ENCODE peak calls at places on chromosomes 6 and 20, in nine cellular contexts. One of them, this sample, is unnamed. For H3K9me3 and H3K4me1, the result is how much of the 10 kb centered on the place peaks cover.

GRCh38 chr20:25360631-25361286 is 29.9 kb downstream of the ABHD12 start:
- DNase-seq in cardiac muscle cell: no peak
- DNase-seq in heart right ventricle: no peak
- DNase-seq in heart left ventricle: no peak
- DNase-seq in HCT116: no peak
- DNase-seq in aorta: no peak
- DNase-seq in adrenal gland: no peak
- DNase-seq in upper lobe of left lung: no peak
- DNase-seq in SJCRH30: peak
- DNase-seq in this sample: no peak

GRCh38 chr20:47974234-47974878 is 189.1 kb upstream of the SULF2 start:
- DNase-seq in adrenal gland: no peak
- DNase-seq in aorta: no peak
- DNase-seq in heart right ventricle: no peak
- DNase-seq in cardiac muscle cell: no peak
- DNase-seq in SJCRH30: no peak
- DNase-seq in upper lobe of left lung: no peak
- DNase-seq in heart left ventricle: no peak
- DNase-seq in HCT116: no peak
- DNase-seq in this sample: no peak

GRCh38 chr6:161198176-161198575 is 75.7 kb downstream of the AGPAT4 start:
- DNase-seq in cardiac muscle cell: no peak
- DNase-seq in HCT116: no peak
- DNase-seq in heart left ventricle: no peak
- DNase-seq in aorta: no peak
- DNase-seq in upper lobe of left lung: no peak
- DNase-seq in SJCRH30: no peak
- DNase-seq in heart right ventricle: no peak
- DNase-seq in adrenal gland: no peak
- DNase-seq in this sample: no peak

GRCh38 chr6:2920671-2921112 is 17.6 kb upstream of the SERPINB9 start:
- DNase-seq in HCT116: no peak
- DNase-seq in upper lobe of left lung: no peak
- DNase-seq in adrenal gland: no peak
- DNase-seq in heart left ventricle: no peak
- DNase-seq in SJCRH30: no peak
- DNase-seq in cardiac muscle cell: no peak
- DNase-seq in aorta: no peak
- DNase-seq in heart right ventricle: no peak
- DNase-seq in this sample: no peak

GRCh38 chr6:96816182-96816888 is 20.9 kb downstream of the GPR63 start:
- DNase-seq in heart left ventricle: no peak
- DNase-seq in SJCRH30: peak
- DNase-seq in cardiac muscle cell: peak
- DNase-seq in adrenal gland: no peak
- DNase-seq in upper lobe of left lung: no peak
- DNase-seq in heart right ventricle: no peak
- DNase-seq in aorta: no peak
- DNase-seq in HCT116: no peak
- DNase-seq in this sample: no peak

GRCh38 chr20:21546355-21546754 is 32.5 kb upstream of the NKX2-2 start:
- DNase-seq in HCT116: no peak
- DNase-seq in heart right ventricle: no peak
- DNase-seq in upper lobe of left lung: no peak
- DNase-seq in cardiac muscle cell: no peak
- DNase-seq in aorta: no peak
- DNase-seq in SJCRH30: no peak
- DNase-seq in heart left ventricle: no peak
- DNase-seq in adrenal gland: no peak
- DNase-seq in this sample: no peak

GRCh38 chr6:8182857-8183256 is 80.5 kb upstream of the EEF1E1 start:
- DNase-seq in heart right ventricle: peak
- DNase-seq in aorta: no peak
- DNase-seq in adrenal gland: no peak
- DNase-seq in SJCRH30: peak
- DNase-seq in HCT116: no peak
- DNase-seq in cardiac muscle cell: no peak
- DNase-seq in upper lobe of left lung: no peak
- DNase-seq in heart left ventricle: no peak
- DNase-seq in this sample: no peak

GRCh38 chr20:43040427-43040826 is 149.3 kb downstream of the PTPRT start:
- DNase-seq in heart left ventricle: no peak
- DNase-seq in cardiac muscle cell: peak
- DNase-seq in adrenal gland: no peak
- DNase-seq in HCT116: no peak
- DNase-seq in heart right ventricle: no peak
- DNase-seq in aorta: no peak
- DNase-seq in upper lobe of left lung: no peak
- DNase-seq in SJCRH30: peak
- DNase-seq in this sample: no peak

GRCh38 chr6:25127433-25127832 is 151.7 kb upstream of the CARMIL1 start:
- DNase-seq in cardiac muscle cell: no peak
- DNase-seq in adrenal gland: no peak
- DNase-seq in heart right ventricle: no peak
- DNase-seq in heart left ventricle: no peak
- DNase-seq in aorta: no peak
- DNase-seq in upper lobe of left lung: no peak
- DNase-seq in SJCRH30: no peak
- DNase-seq in HCT116: no peak
- DNase-seq in this sample: no peak

GRCh38 chr6:168647271-168647670 is 206.3 kb downstream of the SMOC2 start:
- DNase-seq in upper lobe of left lung: no peak
- DNase-seq in heart right ventricle: no peak
- DNase-seq in SJCRH30: peak
- DNase-seq in adrenal gland: no peak
- DNase-seq in aorta: no peak
- DNase-seq in HCT116: no peak
- DNase-seq in cardiac muscle cell: no peak
- DNase-seq in heart left ventricle: no peak
- DNase-seq in this sample: no peak

GRCh38 chr6:168648730-168649129 is 207.7 kb downstream of the SMOC2 start:
- DNase-seq in HCT116: no peak
- DNase-seq in aorta: no peak
- DNase-seq in heart right ventricle: no peak
- DNase-seq in cardiac muscle cell: no peak
- DNase-seq in upper lobe of left lung: no peak
- DNase-seq in adrenal gland: no peak
- DNase-seq in SJCRH30: no peak
- DNase-seq in heart left ventricle: no peak
- DNase-seq in this sample: no peak

GRCh38 chr6:168648240-168648639 is 207.3 kb downstream of the SMOC2 start:
- DNase-seq in aorta: no peak
- DNase-seq in heart right ventricle: peak
- DNase-seq in cardiac muscle cell: no peak
- DNase-seq in HCT116: no peak
- DNase-seq in adrenal gland: no peak
- DNase-seq in heart left ventricle: no peak
- DNase-seq in SJCRH30: peak
- DNase-seq in upper lobe of left lung: peak
- DNase-seq in this sample: no peak

GRCh38 chr6:168649209-168649608 is 208.2 kb downstream of the SMOC2 start:
- DNase-seq in heart right ventricle: no peak
- DNase-seq in aorta: no peak
- DNase-seq in heart left ventricle: no peak
- DNase-seq in SJCRH30: no peak
- DNase-seq in HCT116: no peak
- DNase-seq in cardiac muscle cell: no peak
- DNase-seq in adrenal gland: no peak
- DNase-seq in upper lobe of left lung: no peak
- DNase-seq in this sample: no peak

GRCh38 chr6:168650686-168651085 is 209.7 kb downstream of the SMOC2 start:
- DNase-seq in upper lobe of left lung: peak
- DNase-seq in heart left ventricle: no peak
- DNase-seq in cardiac muscle cell: no peak
- DNase-seq in heart right ventricle: no peak
- DNase-seq in adrenal gland: no peak
- DNase-seq in SJCRH30: no peak
- DNase-seq in aorta: no peak
- DNase-seq in HCT116: no peak
- DNase-seq in this sample: peak
- H3K9me3 ChIP-seq in upper lobe of left lung: under half
- H3K9me3 ChIP-seq in heart left ventricle: under half
- H3K9me3 ChIP-seq in cardiac muscle cell: under half
- H3K9me3 ChIP-seq in heart right ventricle: under half
- H3K9me3 ChIP-seq in adrenal gland: under half
- H3K9me3 ChIP-seq in SJCRH30: under half
- H3K9me3 ChIP-seq in aorta: under half
- H3K9me3 ChIP-seq in HCT116: under half
- H3K9me3 ChIP-seq in this sample: under half

DNA sequence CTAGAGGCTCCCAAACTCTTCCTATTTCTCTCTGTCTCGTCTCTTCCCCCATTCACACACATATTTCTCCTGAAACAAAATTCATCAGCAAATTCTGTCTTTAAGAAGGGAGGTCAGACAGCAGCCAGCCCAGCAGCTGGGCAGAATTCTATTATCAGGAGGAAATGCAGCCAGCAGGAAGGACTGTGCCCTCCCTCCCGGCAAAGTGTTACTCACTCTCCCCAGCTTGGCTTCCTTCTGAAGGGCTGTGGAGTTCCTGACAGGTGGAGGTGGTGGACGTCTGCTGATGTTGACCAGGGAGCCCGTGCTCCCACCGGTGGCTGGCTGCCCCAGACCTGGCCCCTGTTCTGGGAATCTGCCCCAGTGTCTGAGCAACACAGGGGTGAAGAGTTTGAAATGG is 37.3 kb downstream of the KCNB1 start:
- DNase-seq in heart left ventricle: no peak
- DNase-seq in SJCRH30: no peak
- DNase-seq in upper lobe of left lung: no peak
- DNase-seq in adrenal gland: no peak
- DNase-seq in aorta: no peak
- DNase-seq in HCT116: no peak
- DNase-seq in cardiac muscle cell: peak
- DNase-seq in heart right ventricle: no peak
- DNase-seq in this sample: no peak
- H3K4me1 ChIP-seq in heart left ventricle: under half
- H3K4me1 ChIP-seq in SJCRH30: under half
- H3K4me1 ChIP-seq in upper lobe of left lung: under half
- H3K4me1 ChIP-seq in adrenal gland: under half
- H3K4me1 ChIP-seq in aorta: under half
- H3K4me1 ChIP-seq in HCT116: under half
- H3K4me1 ChIP-seq in cardiac muscle cell: under half
- H3K4me1 ChIP-seq in heart right ventricle: under half
- H3K4me1 ChIP-seq in this sample: under half

GRCh38 chr6:169979873-169980440 is 228.5 kb downstream of the ERMARD start:
- DNase-seq in SJCRH30: no peak
- DNase-seq in cardiac muscle cell: no peak
- DNase-seq in aorta: peak
- DNase-seq in upper lobe of left lung: no peak
- DNase-seq in HCT116: no peak
- DNase-seq in adrenal gland: no peak
- DNase-seq in heart left ventricle: no peak
- DNase-seq in heart right ventricle: no peak
- DNase-seq in this sample: no peak

GRCh38 chr6:169976301-169977081 is 225.1 kb downstream of the ERMARD start:
- DNase-seq in upper lobe of left lung: peak
- DNase-seq in cardiac muscle cell: no peak
- DNase-seq in adrenal gland: no peak
- DNase-seq in aorta: peak
- DNase-seq in heart left ventricle: peak
- DNase-seq in SJCRH30: no peak
- DNase-seq in HCT116: no peak
- DNase-seq in heart right ventricle: no peak
- DNase-seq in this sample: no peak

GRCh38 chr6:169975701-169976100 is 224.3 kb downstream of the ERMARD start:
- DNase-seq in aorta: peak
- DNase-seq in SJCRH30: no peak
- DNase-seq in cardiac muscle cell: no peak
- DNase-seq in heart left ventricle: peak
- DNase-seq in adrenal gland: no peak
- DNase-seq in HCT116: no peak
- DNase-seq in heart right ventricle: no peak
- DNase-seq in upper lobe of left lung: no peak
- DNase-seq in this sample: no peak

GRCh38 chr6:169978615-169979161 is 227.3 kb downstream of the ERMARD start:
- DNase-seq in upper lobe of left lung: peak
- DNase-seq in adrenal gland: no peak
- DNase-seq in cardiac muscle cell: no peak
- DNase-seq in heart right ventricle: no peak
- DNase-seq in SJCRH30: no peak
- DNase-seq in heart left ventricle: no peak
- DNase-seq in aorta: peak
- DNase-seq in HCT116: no peak
- DNase-seq in this sample: no peak

DNA sequence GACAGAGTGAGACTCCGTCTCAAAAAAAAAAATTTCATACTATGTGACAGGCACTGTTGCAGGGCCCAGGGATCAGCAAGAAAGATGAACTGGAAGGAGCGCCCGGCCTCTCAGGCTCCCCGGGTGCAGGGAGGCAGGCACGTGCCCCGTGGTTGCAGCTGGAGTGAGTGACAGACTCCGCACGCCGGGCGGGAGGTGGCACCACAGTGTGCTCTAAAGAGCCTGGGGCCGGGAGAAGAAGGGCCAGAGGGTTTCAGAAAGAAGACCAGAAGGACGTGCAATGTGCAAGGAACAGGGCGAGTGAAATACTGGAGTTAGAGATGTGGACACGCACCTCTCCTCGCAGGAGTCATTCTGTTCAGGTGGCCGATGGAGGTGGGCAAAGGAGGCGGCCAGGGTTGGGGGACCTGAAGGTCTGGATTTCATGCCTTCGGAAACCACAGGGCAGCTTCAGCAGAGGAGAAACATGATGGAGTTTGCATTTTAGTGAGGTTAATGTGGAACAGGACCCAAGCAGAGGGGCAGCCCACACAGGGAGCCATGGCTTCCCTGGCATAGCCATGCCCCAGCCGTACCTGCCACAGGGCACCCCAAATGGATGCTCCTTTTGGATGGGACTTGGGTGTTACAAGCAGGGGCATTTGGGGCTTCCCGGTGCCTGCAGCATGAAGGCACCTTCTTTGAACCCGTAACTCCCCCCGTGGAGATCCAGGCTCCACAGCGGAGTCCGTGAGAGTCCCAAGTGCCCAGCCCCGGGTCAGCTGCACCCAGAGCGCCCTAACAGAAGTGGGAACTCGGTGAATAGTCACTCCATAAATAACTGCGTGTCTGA is 226.2 kb downstream of the ERMARD start:
- DNase-seq in cardiac muscle cell: no peak
- DNase-seq in SJCRH30: no peak
- DNase-seq in upper lobe of left lung: no peak
- DNase-seq in aorta: peak
- DNase-seq in heart left ventricle: no peak
- DNase-seq in heart right ventricle: no peak
- DNase-seq in HCT116: no peak
- DNase-seq in adrenal gland: no peak
- DNase-seq in this sample: no peak
- H3K9me3 ChIP-seq in cardiac muscle cell: under half
- H3K9me3 ChIP-seq in SJCRH30: under half
- H3K9me3 ChIP-seq in upper lobe of left lung: under half
- H3K9me3 ChIP-seq in aorta: under half
- H3K9me3 ChIP-seq in heart left ventricle: under half
- H3K9me3 ChIP-seq in heart right ventricle: under half
- H3K9me3 ChIP-seq in HCT116: under half
- H3K9me3 ChIP-seq in adrenal gland: under half
- H3K9me3 ChIP-seq in this sample: under half

DNA sequence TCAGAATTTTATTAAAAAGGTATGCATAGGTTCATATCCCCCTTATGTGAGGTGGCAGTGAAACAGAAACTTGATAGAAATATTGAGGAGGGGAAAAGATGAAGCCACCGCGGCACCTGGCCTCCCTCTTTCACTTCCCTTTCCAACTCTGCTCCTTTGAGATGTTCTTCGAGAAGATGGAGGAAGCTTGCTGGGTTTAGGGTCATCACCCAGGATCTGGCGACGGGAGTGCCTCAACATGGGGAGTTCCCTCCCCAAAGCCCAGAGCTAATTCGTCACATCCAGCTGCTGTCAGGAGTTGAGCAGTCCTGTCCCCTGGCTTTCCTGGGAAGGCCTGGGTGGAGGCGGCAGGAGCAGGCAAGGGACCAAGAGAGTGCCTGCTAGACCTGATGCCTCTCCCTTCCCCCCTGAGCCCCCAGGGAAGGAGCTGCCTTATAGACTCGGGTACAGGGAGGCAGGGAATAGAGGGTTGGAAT is 29.1 kb downstream of the RREB1 start:
- DNase-seq in HCT116: no peak
- DNase-seq in SJCRH30: no peak
- DNase-seq in adrenal gland: peak
- DNase-seq in upper lobe of left lung: no peak
- DNase-seq in heart right ventricle: no peak
- DNase-seq in cardiac muscle cell: no peak
- DNase-seq in heart left ventricle: no peak
- DNase-seq in aorta: no peak
- DNase-seq in this sample: no peak
- H3K4me1 ChIP-seq in HCT116: half or more
- H3K4me1 ChIP-seq in SJCRH30: under half
- H3K4me1 ChIP-seq in adrenal gland: under half
- H3K4me1 ChIP-seq in upper lobe of left lung: half or more
- H3K4me1 ChIP-seq in heart right ventricle: half or more
- H3K4me1 ChIP-seq in cardiac muscle cell: half or more
- H3K4me1 ChIP-seq in heart left ventricle: under half
- H3K4me1 ChIP-seq in aorta: under half
- H3K4me1 ChIP-seq in this sample: under half

This sample was measured in uterus.